ENCODE peak calls at places on chromosomes 2 and 18, in four cellular contexts. One of them, this sample, is unnamed.

GRCh38 chr2:207725815-207726578 is 14.6 kb downstream of the CCNYL1 start:
- DNase-seq in K562: no peak
- DNase-seq in HepG2: no peak
- DNase-seq in GM12878: no peak
- DNase-seq in this sample: no peak

GRCh38 chr2:231515603-231516002 is 14.6 kb downstream of the NMUR1 start:
- DNase-seq in K562: peak; percentile 71
- DNase-seq in HepG2: no peak
- DNase-seq in GM12878: no peak
- DNase-seq in this sample: no peak

GRCh38 chr2:176653856-176654443 is 384.7 kb downstream of the MTX2 start:
- DNase-seq in K562: peak; percentile 54
- DNase-seq in HepG2: peak; percentile 57
- DNase-seq in GM12878: no peak
- DNase-seq in this sample: peak; percentile 74

GRCh38 chr2:240820014-240820606 is at the start of gene KIF1A:
- DNase-seq in K562: no peak
- DNase-seq in HepG2: no peak
- DNase-seq in GM12878: no peak
- DNase-seq in this sample: no peak

GRCh38 chr18:51907687-51908597 is 432.1 kb upstream of the DCC start:
- DNase-seq in K562: no peak
- DNase-seq in HepG2: peak; percentile 16
- DNase-seq in GM12878: no peak
- DNase-seq in this sample: no peak

GRCh38 chr18:58529714-58530354 is 99.1 kb downstream of the ALPK2 start:
- DNase-seq in K562: peak; percentile 48
- DNase-seq in HepG2: peak; percentile 69
- DNase-seq in GM12878: no peak
- DNase-seq in this sample: peak; percentile 61

GRCh38 chr2:238224636-238225035 is 15.2 kb downstream of the HES6 start:
- DNase-seq in K562: no peak
- DNase-seq in HepG2: no peak
- DNase-seq in GM12878: no peak
- DNase-seq in this sample: no peak

GRCh38 chr2:26740890-26741302 is 23.2 kb upstream of the SLC35F6 start:
- DNase-seq in K562: peak; percentile 51
- DNase-seq in HepG2: no peak
- DNase-seq in GM12878: no peak
- DNase-seq in this sample: no peak

GRCh38 chr2:28691774-28692281 is 59.8 kb upstream of the PPP1CB start:
- DNase-seq in K562: no peak
- DNase-seq in HepG2: peak; percentile 92
- DNase-seq in GM12878: no peak
- DNase-seq in this sample: peak; percentile 63

GRCh38 chr2:180449171-180449570 is 442.1 kb upstream of the CWC22 start:
- DNase-seq in K562: no peak
- DNase-seq in HepG2: no peak
- DNase-seq in GM12878: no peak
- DNase-seq in this sample: no peak

GRCh38 chr18:79798346-79798998 is 734 bp downstream of the KCNG2 start:
- DNase-seq in K562: no peak
- DNase-seq in HepG2: no peak
- DNase-seq in GM12878: no peak
- DNase-seq in this sample: no peak

GRCh38 chr18:79796016-79796415 is 1.7 kb upstream of the KCNG2 start:
- DNase-seq in K562: no peak
- DNase-seq in HepG2: no peak
- DNase-seq in GM12878: no peak
- DNase-seq in this sample: no peak

GRCh38 chr18:79798999-79799370 is 1.2 kb downstream of the KCNG2 start:
- DNase-seq in K562: no peak
- DNase-seq in HepG2: no peak
- DNase-seq in GM12878: no peak
- DNase-seq in this sample: no peak

GRCh38 chr18:79796531-79797390 is 977 bp upstream of the KCNG2 start:
- DNase-seq in K562: no peak
- DNase-seq in HepG2: no peak
- DNase-seq in GM12878: no peak
- DNase-seq in this sample: no peak

DNA sequence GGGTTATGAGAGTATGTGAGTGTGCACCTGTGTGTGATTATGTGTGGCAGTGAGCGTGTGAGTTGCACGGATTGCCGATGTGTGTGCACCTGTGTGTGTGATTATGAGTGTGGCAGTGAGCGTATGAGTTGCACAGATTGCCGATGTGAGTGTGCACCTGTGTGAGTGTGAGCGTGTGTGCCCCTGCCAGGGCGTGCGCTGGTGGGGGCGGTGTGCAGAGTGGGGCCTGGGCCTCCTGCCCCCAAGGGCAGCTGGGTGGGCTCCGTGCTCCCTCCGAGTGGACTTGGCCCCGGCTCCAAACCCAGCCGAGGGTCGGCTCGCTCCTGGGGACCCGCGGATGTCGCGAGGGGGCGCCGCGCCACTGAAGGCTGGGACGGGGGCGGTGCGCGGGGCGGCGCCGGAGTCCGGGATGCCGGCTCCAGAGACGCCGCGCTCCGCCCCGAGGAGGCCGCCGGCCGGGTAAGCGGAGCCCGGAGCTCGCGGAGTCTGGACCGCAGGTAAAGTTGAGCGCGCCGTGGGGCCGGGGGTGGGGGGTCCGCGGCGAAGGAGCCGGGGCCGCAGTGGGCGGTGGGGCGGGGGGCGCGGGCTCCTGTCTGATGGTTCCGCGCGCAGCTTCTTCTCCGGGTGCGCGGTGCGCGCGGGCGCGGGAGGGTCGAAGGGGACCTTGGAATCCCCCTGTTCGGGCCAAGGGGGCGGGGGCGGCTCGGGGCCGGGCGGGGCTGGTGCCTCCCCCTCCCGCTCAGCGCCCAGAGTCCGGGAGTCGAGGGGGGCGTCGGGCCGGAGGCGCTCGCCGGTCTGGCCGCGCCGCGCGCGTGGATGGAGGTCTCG is at the start of gene KCNG2:
- DNase-seq in K562: no peak
- DNase-seq in HepG2: no peak
- DNase-seq in GM12878: no peak
- DNase-seq in this sample: peak; percentile 19
- TF ChIP-seq BHLHE40 in K562: no peak
- TF ChIP-seq BHLHE40 in HepG2: no peak
- TF ChIP-seq BHLHE40 in GM12878: no peak
- TF ChIP-seq BHLHE40 in this sample: no peak

GRCh38 chr18:54829856-54830255 is 1.6 kb downstream of the RAB27B start:
- DNase-seq in K562: no peak
- DNase-seq in HepG2: no peak
- DNase-seq in GM12878: no peak
- DNase-seq in this sample: no peak

GRCh38 chr18:54830260-54830659 is 2.0 kb downstream of the RAB27B start:
- DNase-seq in K562: no peak
- DNase-seq in HepG2: no peak
- DNase-seq in GM12878: no peak
- DNase-seq in this sample: no peak

GRCh38 chr18:54825626-54826344 is 2.5 kb upstream of the RAB27B start:
- DNase-seq in K562: no peak
- DNase-seq in HepG2: no peak
- DNase-seq in GM12878: no peak
- DNase-seq in this sample: no peak

GRCh38 chr18:54828986-54829385 is 709 bp downstream of the RAB27B start:
- DNase-seq in K562: no peak
- DNase-seq in HepG2: no peak
- DNase-seq in GM12878: no peak
- DNase-seq in this sample: no peak

DNA sequence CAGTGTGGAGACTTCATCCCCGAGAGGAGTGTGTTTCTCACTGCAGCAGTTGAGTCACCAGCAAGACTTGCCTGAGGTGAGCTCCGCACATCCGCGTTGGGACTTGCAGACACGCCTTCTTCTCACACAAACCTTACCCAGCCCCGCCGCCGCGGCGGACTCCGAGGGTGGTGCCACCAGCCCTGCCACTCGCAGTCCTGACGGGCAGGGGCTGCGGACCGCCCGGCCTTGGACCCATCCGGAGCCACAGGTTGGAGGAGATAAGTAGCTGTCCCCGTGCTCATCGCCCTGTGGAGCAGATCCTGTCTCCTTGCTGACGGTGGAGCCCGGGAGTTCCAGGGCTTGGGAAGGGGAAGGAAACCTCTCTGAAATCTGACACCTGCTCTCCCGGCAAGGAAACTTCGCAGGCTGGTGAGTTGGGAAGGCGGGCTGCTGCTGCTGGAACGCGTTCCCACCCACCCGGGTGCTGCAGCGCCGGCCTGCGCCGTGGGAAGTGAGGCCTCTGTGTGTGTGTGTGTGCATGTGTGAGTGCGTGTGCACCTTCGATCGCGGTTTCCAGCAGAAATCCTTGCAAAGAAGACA is at the start of gene RAB27B:
- DNase-seq in K562: no peak
- DNase-seq in HepG2: peak; percentile 25
- DNase-seq in GM12878: no peak
- DNase-seq in this sample: peak; percentile 90
- TF ChIP-seq HDAC2 in K562: no peak
- TF ChIP-seq HDAC2 in HepG2: no peak
- TF ChIP-seq HDAC2 in GM12878: no peak
- TF ChIP-seq HDAC2 in this sample: no peak

DNA sequence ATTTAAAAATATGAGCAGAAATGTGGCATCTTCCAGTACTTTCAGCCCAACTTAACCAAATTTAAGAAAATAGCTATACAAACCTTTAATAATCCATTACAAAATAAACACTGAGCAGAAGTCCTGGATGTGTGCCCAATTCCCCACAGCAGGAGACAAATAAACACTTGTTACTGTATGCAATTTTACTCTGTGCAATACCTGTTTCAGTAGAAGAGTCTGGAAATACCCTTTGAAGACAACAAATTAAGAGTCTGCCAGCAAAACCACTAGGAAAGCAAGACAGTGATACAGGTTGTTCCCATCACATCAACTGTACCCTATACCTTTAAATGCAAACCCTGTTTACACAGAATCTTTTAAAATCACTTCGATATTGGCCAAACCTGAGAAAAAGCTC is 41.4 kb upstream of the RNU4ATAC start:
- DNase-seq in K562: no peak
- DNase-seq in HepG2: peak; percentile 66
- DNase-seq in GM12878: peak; percentile 12
- DNase-seq in this sample: peak; percentile 42
- TF ChIP-seq JUNB in K562: no peak
- TF ChIP-seq JUNB in HepG2: no peak
- TF ChIP-seq JUNB in GM12878: no peak
- TF ChIP-seq JUNB in this sample: no peak

GRCh38 chr18:48815581-48816324 is 135.0 kb downstream of the SMAD7 start:
- DNase-seq in K562: no peak
- DNase-seq in HepG2: no peak
- DNase-seq in GM12878: no peak
- DNase-seq in this sample: no peak
- TF ChIP-seq BHLHE40 in K562: no peak
- TF ChIP-seq BHLHE40 in HepG2: no peak
- TF ChIP-seq BHLHE40 in GM12878: no peak
- TF ChIP-seq BHLHE40 in this sample: no peak